ENCODE peak calls at places on chromosome 11, in seven cellular contexts. O is IMR-90, K is RKO, G is cerebellum, U is cardiac septum, Q is left colon, Z is SJSA1. Y is an unnamed sample.

GRCh38 chr11:119389611-119390254 is 8.2 kb upstream of the USP2 start:
- DNase-seq in O (no peak), K (no peak), G (no peak), U (no peak), Q (peak), Z (no peak), Y (no peak)

GRCh38 chr11:92022499-92022898 is 202.1 kb upstream of the FAT3 start:
- DNase-seq in O (no peak), K (no peak), G (no peak), U (no peak), Q (no peak), Z (no peak), Y (no peak)

GRCh38 chr11:36030707-36031365 is 87.0 kb downstream of the LDLRAD3 start:
- DNase-seq in O (peak), K (no peak), G (no peak), U (no peak), Q (no peak), Z (no peak), Y (no peak)

GRCh38 chr11:16000065-16000464 is 356.3 kb downstream of the SOX6 start:
- DNase-seq in O (peak), K (no peak), G (no peak), U (no peak), Q (no peak), Z (no peak), Y (no peak)

GRCh38 chr11:62108017-62108750 is 15.6 kb upstream of the INCENP start:
- DNase-seq in O (peak), K (peak), G (peak), U (no peak), Q (no peak), Z (peak), Y (no peak)

GRCh38 chr11:12556155-12556554 is 118.1 kb upstream of the TEAD1 start:
- DNase-seq in O (peak), K (no peak), G (no peak), U (no peak), Q (no peak), Z (no peak), Y (no peak)

GRCh38 chr11:14413307-14414072 is 54.5 kb upstream of the RRAS2 start:
- DNase-seq in O (peak), K (peak), G (peak), U (no peak), Q (no peak), Z (peak), Y (no peak)

GRCh38 chr11:65223031-65223430 is 38.7 kb upstream of the POLA2 start:
- DNase-seq in O (no peak), K (no peak), G (no peak), U (no peak), Q (no peak), Z (no peak), Y (no peak)

GRCh38 chr11:44322243-44322642 is 12.3 kb upstream of the ALX4 start:
- DNase-seq in O (no peak), K (no peak), G (no peak), U (no peak), Q (no peak), Z (no peak), Y (no peak)

GRCh38 chr11:3022982-3023381 is 30.9 kb upstream of the NAP1L4 start:
- DNase-seq in O (peak), K (peak), G (no peak), U (no peak), Q (no peak), Z (no peak), Y (no peak)